ENCODE peak calls at places on chromosomes 3 and 15, in four cellular contexts. One of them, this sample, is unnamed.

GRCh38 chr3:69129531-69129930 is 7.1 kb upstream of the LMOD3 start:
- DNase-seq in transverse colon: no peak
- DNase-seq in breast epithelium: no peak
- DNase-seq in GM12878: no peak
- DNase-seq in this sample: no peak

GRCh38 chr3:175270199-175270837 is 411.2 kb downstream of the NAALADL2 start:
- DNase-seq in transverse colon: no peak
- DNase-seq in breast epithelium: no peak
- DNase-seq in GM12878: no peak
- DNase-seq in this sample: no peak

GRCh38 chr15:66832679-66833078 is 130.6 kb downstream of the SMAD6 start:
- DNase-seq in transverse colon: no peak
- DNase-seq in breast epithelium: no peak
- DNase-seq in GM12878: no peak
- DNase-seq in this sample: no peak

GRCh38 chr15:66815322-66815721 is 113.3 kb downstream of the SMAD6 start:
- DNase-seq in transverse colon: no peak
- DNase-seq in breast epithelium: no peak
- DNase-seq in GM12878: no peak
- DNase-seq in this sample: no peak

GRCh38 chr3:31077021-31077601 is 182.7 kb upstream of the GADL1 start:
- DNase-seq in transverse colon: no peak
- DNase-seq in breast epithelium: no peak
- DNase-seq in GM12878: no peak
- DNase-seq in this sample: peak; percentile 15

GRCh38 chr3:15486020-15486419 is 35.5 kb downstream of the COLQ start:
- DNase-seq in transverse colon: no peak
- DNase-seq in breast epithelium: no peak
- DNase-seq in GM12878: no peak
- DNase-seq in this sample: no peak

GRCh38 chr15:60004019-60004845 is at the start of gene FOXB1:
- DNase-seq in transverse colon: no peak
- DNase-seq in breast epithelium: no peak
- DNase-seq in GM12878: no peak
- DNase-seq in this sample: no peak

GRCh38 chr3:134798681-134799311 is 3.7 kb downstream of the EPHB1 start:
- DNase-seq in transverse colon: no peak
- DNase-seq in breast epithelium: no peak
- DNase-seq in GM12878: peak; percentile 69
- DNase-seq in this sample: no peak

GRCh38 chr15:58432421-58432820 is 630 bp downstream of the LIPC start:
- DNase-seq in transverse colon: no peak
- DNase-seq in breast epithelium: no peak
- DNase-seq in GM12878: no peak
- DNase-seq in this sample: no peak

DNA sequence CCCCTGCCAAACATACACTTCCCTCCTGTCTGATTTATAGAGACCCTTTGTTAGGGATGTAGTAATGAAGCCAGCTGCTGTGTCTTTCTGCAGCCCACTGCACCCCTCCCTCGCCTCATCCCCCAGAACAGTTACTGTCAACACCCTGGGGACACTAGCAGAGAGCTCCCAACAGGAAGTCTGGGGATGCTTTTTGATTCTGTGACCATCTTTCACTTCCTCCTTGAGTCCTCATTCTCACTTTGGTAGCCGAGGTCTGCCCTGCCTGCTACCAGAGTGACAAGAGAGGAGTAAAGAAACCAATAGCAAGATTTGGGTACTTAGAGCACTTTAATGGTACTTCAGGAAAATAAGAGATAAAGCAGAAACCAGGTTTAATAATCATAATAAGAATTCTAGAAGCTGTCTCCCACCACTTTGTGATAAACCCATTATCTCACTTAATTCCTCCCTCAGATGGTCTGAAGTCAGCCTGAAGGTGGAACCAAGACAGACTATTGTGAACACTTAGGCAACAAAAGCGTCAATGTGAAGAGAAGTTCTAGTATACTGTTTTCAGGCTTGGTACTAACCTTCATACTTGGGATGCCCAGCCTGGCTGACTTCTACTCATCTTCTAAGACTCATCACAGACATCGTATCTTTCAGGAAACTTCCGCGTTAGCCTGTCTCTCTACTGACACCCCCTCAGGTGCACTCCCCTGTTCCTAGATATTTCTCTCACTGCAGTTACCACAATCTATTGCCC is 201.4 kb downstream of the SATB1 start:
- DNase-seq in transverse colon: peak; percentile 7
- DNase-seq in breast epithelium: no peak
- DNase-seq in GM12878: peak; percentile 55
- DNase-seq in this sample: no peak
- H3K4me3 ChIP-seq in transverse colon: no peak overlapping the region
- H3K4me3 ChIP-seq in breast epithelium: no peak overlapping the region
- H3K4me3 ChIP-seq in GM12878: peak overlapping the region; percentile 38
- H3K4me3 ChIP-seq in this sample: no peak overlapping the region

DNA sequence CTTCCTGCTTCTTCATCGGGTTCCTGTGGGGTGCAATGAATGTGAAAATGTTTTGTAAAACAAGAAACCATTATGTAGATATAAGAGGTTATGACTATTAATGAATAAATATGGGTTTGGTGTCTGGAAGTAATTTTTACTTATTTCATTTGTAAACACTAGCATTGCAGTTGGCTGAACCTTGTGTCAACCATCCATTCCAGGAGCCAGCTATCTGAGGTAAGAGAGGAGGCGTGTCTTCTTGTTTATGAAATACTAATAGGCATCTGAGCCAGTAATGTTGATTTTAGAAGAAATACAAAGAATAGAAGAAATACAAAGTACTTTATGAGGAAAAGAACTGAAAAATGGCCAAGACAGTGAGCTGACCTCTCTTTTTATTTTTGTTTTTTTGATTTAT is 187.5 kb downstream of the LPP start:
- DNase-seq in transverse colon: no peak
- DNase-seq in breast epithelium: no peak
- DNase-seq in GM12878: no peak
- DNase-seq in this sample: no peak
- TF ChIP-seq POLR2AphosphoS5 in transverse colon: no peak
- TF ChIP-seq POLR2AphosphoS5 in breast epithelium: no peak
- TF ChIP-seq POLR2AphosphoS5 in GM12878: no peak
- TF ChIP-seq POLR2AphosphoS5 in this sample: no peak

DNA sequence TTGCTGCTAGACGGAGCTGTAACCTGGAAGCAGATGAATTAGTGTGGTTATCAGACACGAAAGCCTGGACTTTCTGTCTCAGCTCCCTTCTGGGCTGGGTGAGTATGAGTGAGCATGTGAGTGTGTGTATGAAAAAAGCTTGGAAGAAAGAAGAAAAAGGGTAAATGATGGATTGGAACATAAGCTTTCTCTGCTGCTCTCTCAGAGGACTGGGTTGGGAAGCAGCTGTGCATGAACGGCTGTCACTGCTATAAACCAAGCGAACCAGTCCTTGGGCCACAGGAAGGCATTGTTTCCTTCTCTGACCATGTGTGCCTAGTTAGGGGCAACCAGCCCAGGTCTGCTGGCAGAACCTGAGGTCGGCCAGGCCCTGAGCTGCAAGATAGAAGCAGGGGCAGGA is 37.0 kb downstream of the UMPS start:
- DNase-seq in transverse colon: no peak
- DNase-seq in breast epithelium: no peak
- DNase-seq in GM12878: no peak
- DNase-seq in this sample: no peak
- H3K4me3 ChIP-seq in transverse colon: no peak overlapping the region
- H3K4me3 ChIP-seq in breast epithelium: no peak overlapping the region
- H3K4me3 ChIP-seq in GM12878: no peak overlapping the region
- H3K4me3 ChIP-seq in this sample: no peak overlapping the region

GRCh38 chr3:127597020-127597771 is 1.0 kb upstream of the MCM2 start:
- DNase-seq in transverse colon: no peak
- DNase-seq in breast epithelium: no peak
- DNase-seq in GM12878: no peak
- DNase-seq in this sample: no peak
- TF ChIP-seq POLR2AphosphoS5 in transverse colon: no peak
- TF ChIP-seq POLR2AphosphoS5 in breast epithelium: no peak
- TF ChIP-seq POLR2AphosphoS5 in GM12878: no peak
- TF ChIP-seq POLR2AphosphoS5 in this sample: no peak

This sample was measured in Panc1.